ENCODE peak calls at places on chromosomes 3 and 15, in ten cellular contexts. W is right atrium auricular region, H is SK-MEL-5, Z is HEK293T, J is left ventricle myocardium inferior, Q is neural crest cell, S is cardiac fibroblast, P is GM12878, B is AG10803, F is dorsolateral prefrontal cortex. E is an unnamed sample.

GRCh38 chr15:70316059-70316600 is 218.4 kb upstream of the TLE3 start:
- DNase-seq in W (peak; percentile 48), H (no peak), Z (no peak), J (no peak), Q (no peak), S (peak; percentile 26), P (no peak), B (peak; percentile 33), F (no peak), E (no peak)

GRCh38 chr3:111339017-111339416 is 203.0 kb upstream of the CD96 start:
- DNase-seq in W (no peak), H (no peak), Z (no peak), J (no peak), Q (no peak), S (no peak), P (no peak), B (no peak), F (no peak), E (no peak)

GRCh38 chr15:38164061-38164460 is 88.6 kb upstream of the SPRED1 start:
- DNase-seq in W (no peak), H (no peak), Z (no peak), J (no peak), Q (no peak), S (no peak), P (no peak), B (peak; percentile 25), F (no peak), E (no peak)

GRCh38 chr3:9175421-9175820 is 74.0 kb downstream of the SRGAP3 start:
- DNase-seq in W (no peak), H (no peak), Z (no peak), J (no peak), Q (no peak), S (no peak), P (no peak), B (peak; percentile 29), F (no peak), E (peak; percentile 62)

GRCh38 chr3:139718415-139718814 is 40.6 kb upstream of the NMNAT3 start:
- DNase-seq in W (peak; percentile 60), H (peak; percentile 72), Z (peak; percentile 63), J (peak; percentile 44), Q (peak; percentile 26), S (peak; percentile 53), P (no peak), B (peak; percentile 35), F (peak; percentile 5), E (no peak)

GRCh38 chr3:127170794-127171193 is 22.1 kb upstream of the PRR23E start:
- DNase-seq in W (peak; percentile 42), H (no peak), Z (no peak), J (no peak), Q (no peak), S (peak; percentile 20), P (no peak), B (peak; percentile 67), F (peak; percentile 87), E (no peak)

GRCh38 chr3:69541823-69542264 is 156.0 kb upstream of the FRMD4B start:
- DNase-seq in W (no peak), H (peak; percentile 40), Z (peak; percentile 28), J (peak; percentile 40), Q (peak; percentile 25), S (peak; percentile 7), P (no peak), B (no peak), F (no peak), E (no peak)

GRCh38 chr3:182793663-182794454 is 555 bp downstream of the ATP11B start:
- DNase-seq in W (no peak), H (peak; percentile 12), Z (peak; percentile 19), J (peak; percentile 31), Q (peak; percentile 21), S (peak; percentile 45), P (no peak), B (peak; percentile 35), F (peak; percentile 23), E (peak; percentile 45)

GRCh38 chr3:157156844-157157635 is 2.9 kb downstream of the CCNL1 start:
- DNase-seq in W (no peak), H (peak; percentile 48), Z (no peak), J (no peak), Q (no peak), S (peak; percentile 50), P (no peak), B (peak; percentile 32), F (no peak), E (no peak)

GRCh38 chr3:127135241-127136023 is 57.5 kb upstream of the PRR23E start:
- DNase-seq in W (no peak), H (no peak), Z (peak; percentile 35), J (peak; percentile 51), Q (no peak), S (peak; percentile 21), P (no peak), B (no peak), F (peak; percentile 45), E (no peak)